ENCODE peak calls at places on chromosomes 12 and 14, in ten cellular contexts. U is endothelial cell of umbilical vein; G is IMR-90; P is fibroblast of lung; X is heart left ventricle; Z is tibial artery; W is cardiac muscle cell; Q is transverse colon; S is stomach; V is CD8-positive, alpha-beta T cell. A is an unnamed sample.

GRCh38 chr14:103946975-103947374 is 4.6 kb upstream of the RD3L start:
- DNase-seq in X (no peak), Z (no peak), G (no peak), U (no peak), P (no peak), V (no peak), Q (no peak), W (no peak), S (no peak), A (no peak)

GRCh38 chr14:84655014-84655413 is 874.9 kb upstream of the FLRT2 start:
- DNase-seq in W (no peak), Z (no peak), X (no peak), P (no peak), V (no peak), G (no peak), S (no peak), Q (no peak), U (no peak), A (no peak)

GRCh38 chr12:66709444-66709773 is 30.5 kb upstream of the GRIP1 start:
- DNase-seq in V (no peak), S (no peak), X (no peak), Q (no peak), Z (no peak), W (no peak), P (no peak), G (no peak), U (no peak), A (no peak)

GRCh38 chr12:120467439-120467838 is 2.1 kb downstream of the SRSF9 start:
- DNase-seq in X (no peak), U (no peak), Z (no peak), Q (no peak), P (no peak), S (no peak), W (no peak), V (no peak), G (no peak), A (no peak)

GRCh38 chr12:131979606-131980005 is 29.9 kb downstream of the EP400 start:
- DNase-seq in G (no peak), S (no peak), P (no peak), X (no peak), Z (no peak), W (no peak), Q (no peak), U (no peak), V (no peak), A (no peak)

GRCh38 chr14:66677780-66678179 is 169.8 kb downstream of the GPHN start:
- DNase-seq in V (no peak), U (no peak), W (no peak), Q (no peak), S (no peak), X (no peak), G (no peak), P (no peak), Z (no peak), A (no peak)

GRCh38 chr12:2795291-2796186 is 769 bp downstream of the FKBP4 start:
- DNase-seq in W (peak), X (peak), S (peak), Z (peak), Q (peak), P (peak), V (peak), U (peak), G (peak), A (peak)

GRCh38 chr12:13133886-13134285 is 30.4 kb upstream of the GSG1 start:
- DNase-seq in W (no peak), Z (no peak), U (no peak), G (no peak), Q (no peak), V (no peak), X (no peak), S (no peak), P (no peak), A (no peak)

GRCh38 chr12:111410229-111411186 is 4.8 kb downstream of the SH2B3 start:
- DNase-seq in Z (no peak), P (peak), Q (no peak), G (no peak), V (no peak), X (peak), U (peak), W (peak), S (no peak), A (peak)

GRCh38 chr14:106879241-106879640 is 1352.9 kb downstream of the TMEM121 start:
- DNase-seq in P (no peak), G (no peak), X (no peak), Q (peak), U (no peak), Z (no peak), V (no peak), S (peak), W (no peak), A (no peak)

GRCh38 chr12:111405856-111406473 is at the start of gene SH2B3:
- DNase-seq in G (peak), Q (no peak), S (no peak), V (no peak), W (no peak), X (peak), P (peak), Z (no peak), U (no peak), A (no peak)

GRCh38 chr14:90554341-90554740 is 157.5 kb downstream of the CALM1 start:
- DNase-seq in X (peak), P (no peak), Z (peak), U (no peak), G (no peak), W (no peak), V (no peak), Q (no peak), S (peak), A (peak)

GRCh38 chr12:131196220-131196619 is 242.5 kb downstream of the ADGRD1 start:
- DNase-seq in V (no peak), Q (no peak), P (no peak), G (no peak), X (no peak), W (no peak), S (no peak), U (no peak), Z (no peak), A (peak)

DNA sequence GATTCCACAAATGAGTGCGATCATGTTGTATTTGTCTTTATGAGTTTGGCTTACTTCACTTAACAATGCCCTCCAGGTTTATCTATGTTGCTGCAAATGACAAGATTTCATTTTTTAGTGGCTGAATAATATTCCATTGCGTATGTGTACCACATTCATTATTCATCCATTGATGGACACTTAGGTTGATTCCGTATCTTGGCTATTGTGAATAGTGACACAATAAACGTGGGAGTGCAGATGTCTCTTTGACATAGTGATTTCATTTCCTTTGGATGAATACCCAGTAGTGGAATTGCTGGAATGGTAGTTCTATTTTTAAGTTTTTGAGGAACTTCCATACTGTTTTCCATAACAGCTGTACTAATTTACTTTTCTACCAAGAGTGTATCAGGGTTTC is 23.5 kb downstream of the AKAP6 start:
- DNase-seq in P (no peak), W (peak), X (no peak), G (no peak), U (no peak), V (no peak), Q (no peak), Z (no peak), S (no peak), A (no peak)
- H3K27ac ChIP-seq in P (no peak), W (no peak), X (no peak), G (no peak), U (no peak), V (no peak), Q (no peak), Z (no peak), S (no peak), A (no peak)

GRCh38 chr14:80213602-80214001 is 2.3 kb upstream of the DIO2 start:
- DNase-seq in S (peak), U (peak), Z (peak), Q (peak), G (peak), V (no peak), X (peak), P (peak), W (peak), A (no peak)
- TF ChIP-seq CTCF in S (peak), U (peak), Z (peak), Q (no peak), G (peak), V (no peak), X (no peak), P (peak), W (peak), A (no peak)

GRCh38 chr12:24057920-24058476 is 108.5 kb upstream of the SOX5 start:
- DNase-seq in V (no peak), X (no peak), W (no peak), U (no peak), Z (no peak), Q (no peak), P (no peak), S (no peak), G (no peak), A (no peak)
- H3K4me3 ChIP-seq in V (no peak), X (no peak), W (no peak), U (no peak), Z (no peak), Q (no peak), P (no peak), S (no peak), G (no peak), A (no peak)

GRCh38 chr14:75441731-75442130 is 13.9 kb downstream of the JDP2 start:
- DNase-seq in U (no peak), S (no peak), X (no peak), V (no peak), W (no peak), Z (no peak), P (no peak), Q (no peak), G (no peak), A (no peak)
- H3K27ac ChIP-seq in U (no peak), S (peak), X (peak), V (no peak), W (peak), Z (peak), P (peak), Q (peak), G (peak), A (peak)

GRCh38 chr12:102814691-102815367 is 102.2 kb downstream of the PAH start:
- DNase-seq in G (no peak), V (no peak), Q (no peak), X (no peak), U (no peak), S (no peak), W (no peak), Z (peak), P (no peak), A (no peak)

GRCh38 chr12:102806592-102806991 is 110.5 kb downstream of the PAH start:
- DNase-seq in U (no peak), P (no peak), Z (no peak), Q (no peak), X (no peak), G (no peak), S (no peak), V (no peak), W (no peak), A (no peak)

GRCh38 chr12:102806110-102806509 is 110.9 kb downstream of the PAH start:
- DNase-seq in S (no peak), Z (no peak), U (no peak), G (no peak), W (no peak), V (no peak), P (no peak), X (no peak), Q (no peak), A (no peak)

GRCh38 chr12:102808412-102808811 is 108.6 kb downstream of the PAH start:
- DNase-seq in S (no peak), Q (no peak), X (no peak), V (no peak), Z (no peak), U (no peak), W (no peak), G (no peak), P (no peak), A (no peak)

GRCh38 chr12:102811125-102811737 is 105.8 kb downstream of the PAH start:
- DNase-seq in Q (no peak), G (no peak), X (no peak), V (no peak), W (peak), Z (no peak), P (no peak), U (peak), S (no peak), A (no peak)
- TF ChIP-seq CTCF in Q (peak), G (peak), X (peak), V (no peak), W (peak), Z (peak), P (peak), U (peak), S (no peak), A (no peak)

GRCh38 chr12:121925361-121925725 is 7.0 kb downstream of the CFAP251 start:
- DNase-seq in S (no peak), W (peak), Q (no peak), X (peak), G (peak), U (peak), V (no peak), Z (no peak), P (peak), A (no peak)
- H3K4me3 ChIP-seq in S (no peak), W (no peak), Q (no peak), X (peak), G (no peak), U (no peak), V (no peak), Z (no peak), P (no peak), A (no peak)

GRCh38 chr12:99981639-99982190 is 3.0 kb downstream of the ANKS1B start:
- DNase-seq in G (no peak), S (no peak), U (no peak), P (no peak), W (no peak), X (no peak), V (no peak), Z (no peak), Q (no peak), A (no peak)

GRCh38 chr12:99985631-99986030 is 895 bp upstream of the ANKS1B start:
- DNase-seq in Q (no peak), S (no peak), Z (no peak), W (no peak), P (no peak), X (no peak), G (no peak), V (no peak), U (no peak), A (no peak)

GRCh38 chr12:99985129-99985570 is 414 bp upstream of the ANKS1B start:
- DNase-seq in G (no peak), V (no peak), X (no peak), Q (no peak), W (no peak), S (no peak), P (peak), Z (no peak), U (peak), A (no peak)

GRCh38 chr12:99984271-99985128 is at the start of gene ANKS1B:
- DNase-seq in G (peak), Q (peak), P (peak), V (no peak), W (peak), U (peak), S (peak), Z (peak), X (peak), A (no peak)

GRCh38 chr12:99983721-99984258 is 946 bp downstream of the ANKS1B start:
- DNase-seq in S (no peak), Z (no peak), P (peak), W (no peak), U (peak), G (no peak), V (no peak), Q (no peak), X (no peak), A (no peak)
- H3K27ac ChIP-seq in S (peak), Z (peak), P (no peak), W (no peak), U (no peak), G (no peak), V (no peak), Q (peak), X (no peak), A (peak)

DNA sequence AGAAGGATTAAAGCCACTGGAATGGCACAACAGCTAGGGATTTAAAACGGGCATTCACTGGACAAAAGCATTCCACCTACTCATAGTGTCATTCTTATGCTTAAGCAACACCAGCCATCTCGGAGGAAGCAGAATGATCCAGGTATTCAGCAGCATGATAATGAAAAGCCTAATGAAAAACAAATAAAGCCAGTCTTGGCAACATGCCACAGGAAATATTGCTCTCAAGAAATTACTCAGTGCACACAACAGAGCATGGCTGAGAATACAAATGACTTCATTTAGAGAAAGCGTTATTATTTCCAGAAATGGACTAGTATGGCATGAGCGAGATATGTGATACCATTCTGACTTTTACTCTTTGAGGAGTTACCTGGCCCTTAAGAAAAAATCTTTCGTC is 442.2 kb downstream of the APAF1 start:
- DNase-seq in S (no peak), U (no peak), G (no peak), W (peak), X (no peak), Z (no peak), P (no peak), V (no peak), Q (no peak), A (no peak)
- TF ChIP-seq CTCF in S (no peak), U (no peak), G (no peak), W (no peak), X (no peak), Z (no peak), P (no peak), V (no peak), Q (no peak), A (no peak)

DNA sequence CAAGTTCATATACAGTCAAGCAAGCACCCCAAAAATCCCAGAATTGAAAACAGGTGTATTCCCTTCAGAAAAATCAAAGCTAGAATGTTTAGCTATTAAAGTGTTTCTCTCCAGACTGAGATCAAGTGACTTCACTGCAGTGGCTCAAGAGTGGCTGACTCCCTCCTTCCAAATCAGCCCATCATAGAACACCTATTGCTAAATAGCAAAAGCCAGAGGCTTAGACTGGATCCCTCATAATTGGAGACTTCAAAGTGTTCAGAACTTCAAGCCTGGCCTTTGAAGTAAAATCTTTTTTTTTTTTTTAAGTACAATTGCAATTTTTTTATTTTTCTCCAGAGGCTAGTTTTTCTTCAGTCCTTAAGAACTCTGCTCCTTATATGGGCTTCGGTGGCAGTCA is 50.0 kb upstream of the CERS5 start:
- DNase-seq in V (no peak), W (no peak), S (no peak), Z (no peak), G (no peak), X (no peak), U (no peak), P (no peak), Q (no peak), A (no peak)
- H3K4me3 ChIP-seq in V (no peak), W (no peak), S (no peak), Z (no peak), G (no peak), X (no peak), U (no peak), P (no peak), Q (no peak), A (peak)

GRCh38 chr14:68756734-68757133 is 36.1 kb downstream of the ZFP36L1 start:
- DNase-seq in X (no peak), V (no peak), P (no peak), G (no peak), W (no peak), U (no peak), Z (no peak), S (no peak), Q (no peak), A (no peak)
- H3K27ac ChIP-seq in X (no peak), V (no peak), P (no peak), G (no peak), W (no peak), U (no peak), Z (no peak), S (no peak), Q (no peak), A (no peak)

A was measured in ascending aorta.